ENCODE peak calls at places on chromosomes 13 and 19, in eight cellular contexts. One of them, this sample, is unnamed.

GRCh38 chr19:10686661-10687517 is 14.3 kb upstream of the QTRT1 start:
- DNase-seq in esophagus squamous epithelium: no peak
- DNase-seq in foreskin fibroblast: peak; percentile 33
- DNase-seq in heart right ventricle: peak; percentile 51
- DNase-seq in CD8-positive, alpha-beta T cell: no peak
- DNase-seq in choroid plexus epithelial cell: peak; percentile 18
- DNase-seq in suprapubic skin: no peak
- DNase-seq in lower lobe of right lung: no peak
- DNase-seq in this sample: peak; percentile 85

GRCh38 chr13:46124967-46125933 is 20.4 kb upstream of the CPB2 start:
- DNase-seq in choroid plexus epithelial cell: no peak
- DNase-seq in esophagus squamous epithelium: no peak
- DNase-seq in heart right ventricle: no peak
- DNase-seq in suprapubic skin: no peak
- DNase-seq in CD8-positive, alpha-beta T cell: no peak
- DNase-seq in lower lobe of right lung: no peak
- DNase-seq in foreskin fibroblast: no peak
- DNase-seq in this sample: no peak

GRCh38 chr19:1060689-1061088 is 6.3 kb upstream of the ARHGAP45 start:
- DNase-seq in suprapubic skin: no peak
- DNase-seq in lower lobe of right lung: no peak
- DNase-seq in choroid plexus epithelial cell: no peak
- DNase-seq in esophagus squamous epithelium: no peak
- DNase-seq in CD8-positive, alpha-beta T cell: no peak
- DNase-seq in heart right ventricle: no peak
- DNase-seq in foreskin fibroblast: no peak
- DNase-seq in this sample: no peak

GRCh38 chr19:10478476-10478875 is 24.7 kb downstream of the KEAP1 start:
- DNase-seq in CD8-positive, alpha-beta T cell: no peak
- DNase-seq in foreskin fibroblast: peak; percentile 16
- DNase-seq in choroid plexus epithelial cell: no peak
- DNase-seq in heart right ventricle: no peak
- DNase-seq in suprapubic skin: no peak
- DNase-seq in lower lobe of right lung: no peak
- DNase-seq in esophagus squamous epithelium: no peak
- DNase-seq in this sample: peak; percentile 62

GRCh38 chr13:75702476-75702875 is 66.3 kb downstream of the LMO7 start:
- DNase-seq in choroid plexus epithelial cell: no peak
- DNase-seq in lower lobe of right lung: no peak
- DNase-seq in CD8-positive, alpha-beta T cell: no peak
- DNase-seq in suprapubic skin: no peak
- DNase-seq in esophagus squamous epithelium: no peak
- DNase-seq in foreskin fibroblast: no peak
- DNase-seq in heart right ventricle: no peak
- DNase-seq in this sample: no peak

GRCh38 chr19:18098891-18099622 is 1.5 kb downstream of the MAST3 start:
- DNase-seq in heart right ventricle: no peak
- DNase-seq in esophagus squamous epithelium: no peak
- DNase-seq in CD8-positive, alpha-beta T cell: no peak
- DNase-seq in choroid plexus epithelial cell: no peak
- DNase-seq in lower lobe of right lung: peak; percentile 53
- DNase-seq in foreskin fibroblast: no peak
- DNase-seq in suprapubic skin: no peak
- DNase-seq in this sample: no peak

GRCh38 chr19:46068345-46069258 is 27.8 kb upstream of the IGFL4 start:
- DNase-seq in suprapubic skin: no peak
- DNase-seq in esophagus squamous epithelium: no peak
- DNase-seq in lower lobe of right lung: no peak
- DNase-seq in CD8-positive, alpha-beta T cell: no peak
- DNase-seq in heart right ventricle: no peak
- DNase-seq in foreskin fibroblast: peak; percentile 92
- DNase-seq in choroid plexus epithelial cell: peak; percentile 86
- DNase-seq in this sample: peak; percentile 93

GRCh38 chr19:4584670-4585460 is 25.4 kb upstream of the SEMA6B start:
- DNase-seq in suprapubic skin: no peak
- DNase-seq in foreskin fibroblast: no peak
- DNase-seq in choroid plexus epithelial cell: no peak
- DNase-seq in lower lobe of right lung: no peak
- DNase-seq in CD8-positive, alpha-beta T cell: no peak
- DNase-seq in heart right ventricle: no peak
- DNase-seq in esophagus squamous epithelium: no peak
- DNase-seq in this sample: no peak

GRCh38 chr13:42174344-42175162 is 97.4 kb upstream of the AKAP11 start:
- DNase-seq in choroid plexus epithelial cell: peak; percentile 50
- DNase-seq in foreskin fibroblast: no peak
- DNase-seq in lower lobe of right lung: no peak
- DNase-seq in esophagus squamous epithelium: no peak
- DNase-seq in heart right ventricle: no peak
- DNase-seq in CD8-positive, alpha-beta T cell: no peak
- DNase-seq in suprapubic skin: no peak
- DNase-seq in this sample: peak; percentile 11

GRCh38 chr19:2462635-2463421 is 6.1 kb upstream of the LMNB2 start:
- DNase-seq in CD8-positive, alpha-beta T cell: no peak
- DNase-seq in esophagus squamous epithelium: no peak
- DNase-seq in suprapubic skin: peak; percentile 89
- DNase-seq in heart right ventricle: peak; percentile 93
- DNase-seq in choroid plexus epithelial cell: peak; percentile 96
- DNase-seq in lower lobe of right lung: peak; percentile 88
- DNase-seq in foreskin fibroblast: peak; percentile 98
- DNase-seq in this sample: peak; percentile 98

GRCh38 chr13:42574435-42575311 is 721 bp downstream of the TNFSF11 start:
- DNase-seq in CD8-positive, alpha-beta T cell: no peak
- DNase-seq in lower lobe of right lung: no peak
- DNase-seq in suprapubic skin: no peak
- DNase-seq in heart right ventricle: no peak
- DNase-seq in foreskin fibroblast: no peak
- DNase-seq in choroid plexus epithelial cell: peak; percentile 30
- DNase-seq in esophagus squamous epithelium: no peak
- DNase-seq in this sample: no peak

GRCh38 chr13:49046002-49046401 is 70.3 kb downstream of the FNDC3A start:
- DNase-seq in choroid plexus epithelial cell: peak; percentile 33
- DNase-seq in CD8-positive, alpha-beta T cell: no peak
- DNase-seq in lower lobe of right lung: no peak
- DNase-seq in suprapubic skin: no peak
- DNase-seq in esophagus squamous epithelium: no peak
- DNase-seq in heart right ventricle: no peak
- DNase-seq in foreskin fibroblast: no peak
- DNase-seq in this sample: peak; percentile 27

GRCh38 chr19:49231389-49231788 is 73.8 kb downstream of the TRPM4 start:
- DNase-seq in heart right ventricle: no peak
- DNase-seq in foreskin fibroblast: no peak
- DNase-seq in lower lobe of right lung: no peak
- DNase-seq in suprapubic skin: no peak
- DNase-seq in choroid plexus epithelial cell: no peak
- DNase-seq in CD8-positive, alpha-beta T cell: no peak
- DNase-seq in esophagus squamous epithelium: no peak
- DNase-seq in this sample: no peak

GRCh38 chr19:19040417-19040816 is 7.0 kb downstream of the ARMC6 start:
- DNase-seq in choroid plexus epithelial cell: peak; percentile 96
- DNase-seq in foreskin fibroblast: peak; percentile 81
- DNase-seq in suprapubic skin: no peak
- DNase-seq in lower lobe of right lung: peak; percentile 68
- DNase-seq in CD8-positive, alpha-beta T cell: no peak
- DNase-seq in heart right ventricle: peak; percentile 29
- DNase-seq in esophagus squamous epithelium: no peak
- DNase-seq in this sample: peak; percentile 98

GRCh38 chr19:58279925-58280316 is 1.2 kb downstream of the ZNF8 start:
- DNase-seq in CD8-positive, alpha-beta T cell: no peak
- DNase-seq in lower lobe of right lung: no peak
- DNase-seq in choroid plexus epithelial cell: peak; percentile 28
- DNase-seq in suprapubic skin: no peak
- DNase-seq in esophagus squamous epithelium: no peak
- DNase-seq in heart right ventricle: no peak
- DNase-seq in foreskin fibroblast: no peak
- DNase-seq in this sample: no peak

GRCh38 chr19:1929051-1929742 is 11.8 kb upstream of the CSNK1G2 start:
- DNase-seq in heart right ventricle: peak; percentile 69
- DNase-seq in CD8-positive, alpha-beta T cell: peak; percentile 73
- DNase-seq in esophagus squamous epithelium: no peak
- DNase-seq in suprapubic skin: no peak
- DNase-seq in foreskin fibroblast: peak; percentile 47
- DNase-seq in choroid plexus epithelial cell: peak; percentile 72
- DNase-seq in lower lobe of right lung: peak; percentile 89
- DNase-seq in this sample: peak; percentile 69

GRCh38 chr19:10603084-10603872 is 16.2 kb upstream of the AP1M2 start:
- DNase-seq in lower lobe of right lung: peak; percentile 70
- DNase-seq in choroid plexus epithelial cell: peak; percentile 18
- DNase-seq in heart right ventricle: peak; percentile 67
- DNase-seq in foreskin fibroblast: no peak
- DNase-seq in CD8-positive, alpha-beta T cell: peak; percentile 81
- DNase-seq in suprapubic skin: peak; percentile 81
- DNase-seq in esophagus squamous epithelium: peak; percentile 33
- DNase-seq in this sample: no peak

GRCh38 chr13:83622422-83622784 is 259.9 kb downstream of the SLITRK1 start:
- DNase-seq in esophagus squamous epithelium: no peak
- DNase-seq in CD8-positive, alpha-beta T cell: no peak
- DNase-seq in choroid plexus epithelial cell: peak; percentile 77
- DNase-seq in heart right ventricle: no peak
- DNase-seq in foreskin fibroblast: peak; percentile 37
- DNase-seq in lower lobe of right lung: no peak
- DNase-seq in suprapubic skin: no peak
- DNase-seq in this sample: peak; percentile 52

GRCh38 chr13:21871302-21871862 is 200.5 kb downstream of the FGF9 start:
- DNase-seq in choroid plexus epithelial cell: no peak
- DNase-seq in CD8-positive, alpha-beta T cell: no peak
- DNase-seq in heart right ventricle: no peak
- DNase-seq in foreskin fibroblast: no peak
- DNase-seq in esophagus squamous epithelium: no peak
- DNase-seq in suprapubic skin: no peak
- DNase-seq in lower lobe of right lung: no peak
- DNase-seq in this sample: no peak

GRCh38 chr19:37874784-37875183 is 31.6 kb downstream of the WDR87 start:
- DNase-seq in CD8-positive, alpha-beta T cell: no peak
- DNase-seq in suprapubic skin: no peak
- DNase-seq in choroid plexus epithelial cell: peak; percentile 70
- DNase-seq in esophagus squamous epithelium: no peak
- DNase-seq in lower lobe of right lung: no peak
- DNase-seq in foreskin fibroblast: no peak
- DNase-seq in heart right ventricle: no peak
- DNase-seq in this sample: no peak

DNA sequence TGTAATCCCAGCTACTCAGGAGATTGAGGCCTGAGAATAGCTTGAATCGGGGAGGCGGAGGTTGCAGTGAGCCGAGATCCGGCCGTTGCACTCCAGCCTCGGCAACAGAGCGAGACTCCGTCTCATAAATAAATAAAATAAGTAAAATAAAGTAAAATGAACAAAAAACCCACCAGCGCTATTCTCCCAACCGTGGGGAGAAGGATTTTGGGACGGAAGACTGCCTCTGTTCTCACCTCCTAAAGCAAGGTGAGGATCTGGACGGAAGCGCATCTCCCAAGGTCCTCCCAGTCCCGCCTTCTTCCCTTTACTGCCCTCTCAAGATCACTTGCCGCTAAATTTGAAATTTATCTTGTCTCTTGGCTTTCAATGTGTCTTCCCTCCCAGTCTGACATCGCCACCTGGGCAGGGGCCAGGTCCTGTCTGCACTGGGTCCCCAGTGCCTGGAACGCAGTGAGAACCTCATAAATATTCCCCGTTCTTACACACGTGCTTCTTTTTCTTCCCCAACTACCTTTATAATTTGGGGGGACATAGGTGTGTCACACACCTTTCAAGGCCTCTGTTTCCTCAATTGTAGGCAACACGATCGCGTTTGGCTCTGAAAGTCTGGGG is 1.2 kb upstream of the DNAJB1 start:
- DNase-seq in esophagus squamous epithelium: no peak
- DNase-seq in suprapubic skin: no peak
- DNase-seq in heart right ventricle: no peak
- DNase-seq in CD8-positive, alpha-beta T cell: no peak
- DNase-seq in lower lobe of right lung: no peak
- DNase-seq in foreskin fibroblast: no peak
- DNase-seq in choroid plexus epithelial cell: no peak
- DNase-seq in this sample: no peak
- H3K4me3 ChIP-seq in esophagus squamous epithelium: no peak overlapping the region
- H3K4me3 ChIP-seq in suprapubic skin: peak overlapping the region; percentile 68
- H3K4me3 ChIP-seq in heart right ventricle: no peak overlapping the region
- H3K4me3 ChIP-seq in CD8-positive, alpha-beta T cell: no peak overlapping the region
- H3K4me3 ChIP-seq in lower lobe of right lung: no peak overlapping the region
- H3K4me3 ChIP-seq in foreskin fibroblast: no peak overlapping the region
- H3K4me3 ChIP-seq in choroid plexus epithelial cell: no peak overlapping the region
- H3K4me3 ChIP-seq in this sample: no peak overlapping the region

DNA sequence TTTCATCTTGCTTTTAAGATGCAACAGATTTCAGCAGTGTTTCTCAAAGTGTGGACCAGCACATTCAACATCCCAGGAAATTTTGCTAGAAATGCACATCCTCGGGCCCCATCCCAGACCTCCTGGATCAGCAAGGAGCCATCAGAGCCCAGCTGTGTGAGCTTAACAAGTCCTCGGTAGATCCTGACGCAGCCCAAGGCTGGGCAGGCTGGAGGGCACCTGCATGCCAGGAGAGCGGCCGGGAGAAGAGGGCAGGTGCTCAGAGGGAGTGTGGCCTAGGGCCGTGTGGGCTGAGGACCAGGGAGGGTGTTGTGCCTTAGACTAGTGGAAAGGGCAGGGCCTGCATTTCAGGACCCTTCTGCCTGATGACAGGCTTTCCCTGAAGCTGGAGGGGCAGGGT is 2.2 kb upstream of the MCF2L start:
- DNase-seq in suprapubic skin: peak; percentile 45
- DNase-seq in CD8-positive, alpha-beta T cell: no peak
- DNase-seq in foreskin fibroblast: no peak
- DNase-seq in esophagus squamous epithelium: no peak
- DNase-seq in heart right ventricle: no peak
- DNase-seq in choroid plexus epithelial cell: no peak
- DNase-seq in lower lobe of right lung: no peak
- DNase-seq in this sample: no peak
- TF ChIP-seq CTCF in suprapubic skin: no peak
- TF ChIP-seq CTCF in CD8-positive, alpha-beta T cell: no peak
- TF ChIP-seq CTCF in foreskin fibroblast: no peak
- TF ChIP-seq CTCF in esophagus squamous epithelium: no peak
- TF ChIP-seq CTCF in heart right ventricle: no peak
- TF ChIP-seq CTCF in choroid plexus epithelial cell: no peak
- TF ChIP-seq CTCF in lower lobe of right lung: no peak
- TF ChIP-seq CTCF in this sample: no peak

DNA sequence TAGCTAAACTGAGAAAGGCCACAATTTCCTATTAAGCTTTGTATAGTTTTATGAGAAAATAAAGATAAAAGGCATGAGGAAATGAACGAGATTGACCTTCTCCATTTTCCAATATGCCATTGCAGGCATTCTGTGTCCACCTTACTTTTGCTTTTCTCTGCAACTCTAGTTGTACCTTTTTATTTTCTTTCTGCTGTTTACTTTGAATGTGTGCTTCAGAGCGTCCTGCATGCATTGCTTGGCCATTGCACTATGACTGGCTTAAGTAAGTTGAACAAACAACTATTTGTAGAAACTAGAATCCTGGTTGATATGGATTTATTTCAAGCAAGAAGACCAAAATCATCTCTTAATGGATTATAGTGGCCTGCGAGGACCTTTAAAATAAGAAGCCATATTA is 510.3 kb downstream of the GPC6 start:
- DNase-seq in heart right ventricle: no peak
- DNase-seq in choroid plexus epithelial cell: no peak
- DNase-seq in suprapubic skin: no peak
- DNase-seq in foreskin fibroblast: no peak
- DNase-seq in CD8-positive, alpha-beta T cell: no peak
- DNase-seq in esophagus squamous epithelium: no peak
- DNase-seq in lower lobe of right lung: no peak
- DNase-seq in this sample: no peak
- H3K4me3 ChIP-seq in heart right ventricle: no peak overlapping the region
- H3K4me3 ChIP-seq in choroid plexus epithelial cell: no peak overlapping the region
- H3K4me3 ChIP-seq in suprapubic skin: no peak overlapping the region
- H3K4me3 ChIP-seq in foreskin fibroblast: no peak overlapping the region
- H3K4me3 ChIP-seq in CD8-positive, alpha-beta T cell: no peak overlapping the region
- H3K4me3 ChIP-seq in esophagus squamous epithelium: no peak overlapping the region
- H3K4me3 ChIP-seq in lower lobe of right lung: no peak overlapping the region
- H3K4me3 ChIP-seq in this sample: no peak overlapping the region

GRCh38 chr19:17005000-17005399 is 21.6 kb downstream of the CPAMD8 start:
- DNase-seq in CD8-positive, alpha-beta T cell: no peak
- DNase-seq in choroid plexus epithelial cell: no peak
- DNase-seq in esophagus squamous epithelium: no peak
- DNase-seq in lower lobe of right lung: no peak
- DNase-seq in foreskin fibroblast: no peak
- DNase-seq in suprapubic skin: no peak
- DNase-seq in heart right ventricle: no peak
- DNase-seq in this sample: no peak
- TF ChIP-seq CTCF in CD8-positive, alpha-beta T cell: no peak
- TF ChIP-seq CTCF in choroid plexus epithelial cell: peak; percentile 18
- TF ChIP-seq CTCF in esophagus squamous epithelium: no peak
- TF ChIP-seq CTCF in lower lobe of right lung: no peak
- TF ChIP-seq CTCF in foreskin fibroblast: no peak
- TF ChIP-seq CTCF in suprapubic skin: no peak
- TF ChIP-seq CTCF in heart right ventricle: no peak
- TF ChIP-seq CTCF in this sample: no peak